ENCODE peak calls at places on chromosomes 2 and 18, in four cellular contexts. One of them, this sample, is unnamed.

GRCh38 chr2:166448106-166448505 is 45.9 kb downstream of the SCN7A start:
- DNase-seq in SK-N-SH: no peak
- DNase-seq in GM12878: no peak
- DNase-seq in K562: no peak
- DNase-seq in this sample: no peak

GRCh38 chr2:182422864-182423263 is 4.0 kb downstream of the PDE1A start:
- DNase-seq in SK-N-SH: no peak
- DNase-seq in GM12878: no peak
- DNase-seq in K562: no peak
- DNase-seq in this sample: no peak

GRCh38 chr2:234491281-234491680 is 5.6 kb downstream of the ARL4C start:
- DNase-seq in SK-N-SH: no peak
- DNase-seq in GM12878: no peak
- DNase-seq in K562: no peak
- DNase-seq in this sample: peak

GRCh38 chr2:229375241-229375640 is 104.2 kb upstream of the PID1 start:
- DNase-seq in SK-N-SH: no peak
- DNase-seq in GM12878: no peak
- DNase-seq in K562: no peak
- DNase-seq in this sample: no peak

GRCh38 chr2:223314831-223315230 is 262.8 kb downstream of the KCNE4 start:
- DNase-seq in SK-N-SH: no peak
- DNase-seq in GM12878: no peak
- DNase-seq in K562: no peak
- DNase-seq in this sample: no peak

GRCh38 chr2:158783923-158784322 is 11.2 kb upstream of the DAPL1 start:
- DNase-seq in SK-N-SH: no peak
- DNase-seq in GM12878: no peak
- DNase-seq in K562: no peak
- DNase-seq in this sample: no peak

GRCh38 chr2:15733867-15734765 is 142.4 kb downstream of the DDX1 start:
- DNase-seq in SK-N-SH: no peak
- DNase-seq in GM12878: no peak
- DNase-seq in K562: no peak
- DNase-seq in this sample: no peak

GRCh38 chr2:73210019-73210418 is 4.0 kb upstream of the SMYD5 start:
- DNase-seq in SK-N-SH: no peak
- DNase-seq in GM12878: no peak
- DNase-seq in K562: peak
- DNase-seq in this sample: no peak

GRCh38 chr2:53751728-53752127 is 15.9 kb upstream of the CHAC2 start:
- DNase-seq in SK-N-SH: no peak
- DNase-seq in GM12878: no peak
- DNase-seq in K562: no peak
- DNase-seq in this sample: no peak

GRCh38 chr2:17539993-17540812 is at the start of gene VSNL1:
- DNase-seq in SK-N-SH: peak
- DNase-seq in GM12878: no peak
- DNase-seq in K562: peak
- DNase-seq in this sample: no peak

GRCh38 chr2:43998263-43998662 is 2.5 kb upstream of the LRPPRC start:
- DNase-seq in SK-N-SH: no peak
- DNase-seq in GM12878: no peak
- DNase-seq in K562: no peak
- DNase-seq in this sample: no peak

GRCh38 chr2:219628986-219629901 is 1.8 kb downstream of the SLC4A3 start:
- DNase-seq in SK-N-SH: no peak
- DNase-seq in GM12878: no peak
- DNase-seq in K562: no peak
- DNase-seq in this sample: peak

GRCh38 chr2:187826023-187826422 is 271.8 kb upstream of the TFPI start:
- DNase-seq in SK-N-SH: peak
- DNase-seq in GM12878: no peak
- DNase-seq in K562: no peak
- DNase-seq in this sample: no peak

GRCh38 chr18:706438-706837 is 6.0 kb downstream of the ENOSF1 start:
- DNase-seq in SK-N-SH: no peak
- DNase-seq in GM12878: no peak
- DNase-seq in K562: no peak
- DNase-seq in this sample: no peak

GRCh38 chr2:121944072-121944829 is 188.8 kb downstream of the TSN start:
- DNase-seq in SK-N-SH: no peak
- DNase-seq in GM12878: no peak
- DNase-seq in K562: no peak
- DNase-seq in this sample: peak

GRCh38 chr2:238314576-238314975 is 5.7 kb upstream of the TRAF3IP1 start:
- DNase-seq in SK-N-SH: no peak
- DNase-seq in GM12878: no peak
- DNase-seq in K562: no peak
- DNase-seq in this sample: no peak

GRCh38 chr2:27798948-27799645 is 27.6 kb downstream of the MRPL33 start:
- DNase-seq in SK-N-SH: no peak
- DNase-seq in GM12878: no peak
- DNase-seq in K562: peak
- DNase-seq in this sample: no peak

GRCh38 chr18:27315001-27315400 is 129.9 kb upstream of the CHST9 start:
- DNase-seq in SK-N-SH: no peak
- DNase-seq in GM12878: no peak
- DNase-seq in K562: no peak
- DNase-seq in this sample: no peak

GRCh38 chr2:169131587-169132512 is 62.5 kb downstream of the DHRS9 start:
- DNase-seq in SK-N-SH: peak
- DNase-seq in GM12878: peak
- DNase-seq in K562: peak
- DNase-seq in this sample: no peak

GRCh38 chr2:65436825-65437221 is 4.4 kb upstream of the SPRED2 start:
- DNase-seq in SK-N-SH: peak
- DNase-seq in GM12878: peak
- DNase-seq in K562: peak
- DNase-seq in this sample: no peak

GRCh38 chr2:29012211-29012681 is 31.1 kb downstream of the TOGARAM2 start:
- DNase-seq in SK-N-SH: peak
- DNase-seq in GM12878: no peak
- DNase-seq in K562: no peak
- DNase-seq in this sample: peak

GRCh38 chr18:74233933-74234325 is 57.8 kb downstream of the CYB5A start:
- DNase-seq in SK-N-SH: no peak
- DNase-seq in GM12878: no peak
- DNase-seq in K562: no peak
- DNase-seq in this sample: no peak
- TF ChIP-seq CTCF in SK-N-SH: no peak
- TF ChIP-seq CTCF in GM12878: no peak
- TF ChIP-seq CTCF in K562: no peak
- TF ChIP-seq CTCF in this sample: no peak

GRCh38 chr2:10536569-10537133 is 88.5 kb upstream of the ODC1 start:
- DNase-seq in SK-N-SH: no peak
- DNase-seq in GM12878: no peak
- DNase-seq in K562: no peak
- DNase-seq in this sample: no peak
- TF ChIP-seq GABPA in SK-N-SH: no peak
- TF ChIP-seq GABPA in GM12878: no peak
- TF ChIP-seq GABPA in K562: no peak
- TF ChIP-seq GABPA in this sample: no peak

GRCh38 chr2:161239416-161240109 is 68.7 kb upstream of the PSMD14 start:
- DNase-seq in SK-N-SH: no peak
- DNase-seq in GM12878: no peak
- DNase-seq in K562: no peak
- DNase-seq in this sample: no peak

GRCh38 chr2:161237397-161238263 is 70.6 kb upstream of the PSMD14 start:
- DNase-seq in SK-N-SH: peak
- DNase-seq in GM12878: no peak
- DNase-seq in K562: no peak
- DNase-seq in this sample: no peak

GRCh38 chr2:161241894-161242293 is 66.3 kb upstream of the PSMD14 start:
- DNase-seq in SK-N-SH: no peak
- DNase-seq in GM12878: no peak
- DNase-seq in K562: no peak
- DNase-seq in this sample: no peak

GRCh38 chr2:161238264-161238558 is 70.0 kb upstream of the PSMD14 start:
- DNase-seq in SK-N-SH: no peak
- DNase-seq in GM12878: no peak
- DNase-seq in K562: no peak
- DNase-seq in this sample: no peak

DNA sequence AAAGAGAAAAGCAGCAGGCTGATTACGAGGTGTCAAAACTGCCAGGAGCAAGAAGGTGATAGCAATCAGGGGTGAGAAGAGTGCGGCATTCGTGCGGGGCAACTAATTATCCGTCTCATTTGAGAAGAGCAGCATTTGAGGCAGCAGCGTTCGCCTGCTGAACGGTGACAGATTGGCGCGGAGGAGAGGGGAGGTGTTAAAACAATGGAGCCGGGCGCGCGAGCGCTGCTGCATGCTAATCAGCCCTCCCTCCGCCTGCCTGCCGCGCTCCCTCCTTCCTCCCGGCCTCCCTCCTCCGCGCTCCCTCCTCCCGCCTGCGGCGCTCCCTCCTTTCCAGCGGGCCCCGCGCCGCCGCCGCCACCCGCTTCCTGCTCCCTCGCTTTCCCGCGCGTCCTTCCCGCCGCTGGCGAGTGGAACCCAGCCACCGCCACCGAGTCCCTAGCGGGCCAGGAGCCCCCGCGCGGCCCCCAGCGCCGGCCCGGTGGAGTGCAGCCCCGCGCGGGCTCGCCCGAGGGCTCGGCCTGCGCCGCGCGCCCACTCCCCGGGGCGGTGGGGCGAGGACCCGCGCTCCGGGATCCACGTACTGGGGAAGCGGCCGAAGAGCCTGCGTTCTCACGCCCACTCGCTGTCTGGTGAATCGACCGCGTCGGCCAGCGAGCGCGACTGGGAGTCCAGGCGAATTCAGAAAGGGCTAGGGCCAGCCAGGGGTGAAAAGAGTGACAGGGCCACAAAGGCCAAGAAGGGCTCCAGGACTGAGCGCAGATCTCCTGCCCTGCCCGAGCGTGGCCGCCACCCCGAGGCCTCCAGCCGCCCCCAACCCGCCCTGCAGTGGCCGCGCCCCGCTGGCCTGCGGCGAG is 69.4 kb upstream of the PSMD14 start:
- DNase-seq in SK-N-SH: peak
- DNase-seq in GM12878: no peak
- DNase-seq in K562: no peak
- DNase-seq in this sample: peak
- TF ChIP-seq POLR2AphosphoS5 in SK-N-SH: no peak
- TF ChIP-seq POLR2AphosphoS5 in GM12878: no peak
- TF ChIP-seq POLR2AphosphoS5 in K562: no peak
- TF ChIP-seq POLR2AphosphoS5 in this sample: no peak

GRCh38 chr2:20061476-20061875 is 10.0 kb upstream of the LAPTM4A start:
- DNase-seq in SK-N-SH: no peak
- DNase-seq in GM12878: no peak
- DNase-seq in K562: no peak
- DNase-seq in this sample: no peak

GRCh38 chr2:20061940-20062339 is 10.5 kb upstream of the LAPTM4A start:
- DNase-seq in SK-N-SH: no peak
- DNase-seq in GM12878: no peak
- DNase-seq in K562: no peak
- DNase-seq in this sample: no peak

GRCh38 chr2:20064421-20064820 is 13.0 kb upstream of the LAPTM4A start:
- DNase-seq in SK-N-SH: no peak
- DNase-seq in GM12878: no peak
- DNase-seq in K562: no peak
- DNase-seq in this sample: no peak

GRCh38 chr2:20064841-20065240 is 13.4 kb upstream of the LAPTM4A start:
- DNase-seq in SK-N-SH: no peak
- DNase-seq in GM12878: no peak
- DNase-seq in K562: no peak
- DNase-seq in this sample: no peak

DNA sequence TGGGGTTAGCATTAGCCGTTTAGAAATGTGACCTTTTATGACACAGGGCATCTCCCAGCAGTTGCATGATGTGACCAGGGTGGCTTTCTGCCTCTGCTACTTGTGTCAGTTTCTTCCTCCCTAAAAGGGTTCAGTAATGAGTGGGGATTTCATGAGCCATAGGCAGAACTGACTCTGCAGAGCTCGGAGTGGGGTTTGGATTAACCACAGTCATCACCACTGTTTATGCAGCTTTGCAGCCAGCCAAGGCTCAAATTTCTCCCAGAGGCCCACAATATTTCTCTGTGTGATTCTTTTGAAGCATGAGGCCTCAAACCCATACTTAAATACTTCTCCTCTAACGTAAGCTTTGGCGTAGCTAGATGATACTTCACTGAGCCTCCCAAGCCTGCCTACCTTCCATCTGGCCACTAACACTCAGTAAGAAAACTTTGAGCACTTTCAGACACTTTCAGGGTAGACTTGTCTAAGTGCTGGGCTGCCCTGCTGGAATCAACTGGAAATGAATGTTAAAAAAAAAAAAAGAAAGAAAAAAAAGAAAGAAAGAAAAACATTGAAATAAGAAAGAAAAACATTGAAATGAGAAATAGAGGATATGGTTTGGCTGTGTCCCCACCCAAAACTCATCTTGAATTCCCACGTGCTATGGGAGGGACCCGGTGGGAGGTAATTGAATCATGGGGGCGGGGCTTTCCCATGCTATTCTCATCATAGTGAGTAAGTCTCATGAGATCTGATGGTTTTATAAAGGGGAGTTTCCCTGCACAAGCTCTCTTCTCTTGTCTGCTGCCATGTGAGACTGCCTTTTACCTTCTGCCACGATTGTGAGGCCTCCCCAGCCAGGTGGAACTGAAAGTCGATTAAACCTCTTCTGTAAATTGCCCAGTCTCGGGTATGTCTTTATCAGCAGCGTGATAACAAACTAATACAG is 11.5 kb upstream of the LAPTM4A start:
- DNase-seq in SK-N-SH: no peak
- DNase-seq in GM12878: no peak
- DNase-seq in K562: no peak
- DNase-seq in this sample: no peak
- TF ChIP-seq CTCF in SK-N-SH: no peak
- TF ChIP-seq CTCF in GM12878: no peak
- TF ChIP-seq CTCF in K562: no peak
- TF ChIP-seq CTCF in this sample: no peak

This sample was measured in HL-60.